ENCODE peak calls at places on chromosomes 3 and 15, in four cellular contexts. W, E, Z and H are unnamed samples.
A peak's percentile ranks its signal among the peaks of the same experiment; 100 is the strongest.

GRCh38 chr15:100893261-100893963 is 13.8 kb downstream of the ALDH1A3 start:
- DNase-seq in E (no peak), W (no peak), Z (no peak), H (no peak)

GRCh38 chr15:82709081-82709420 is 624 bp downstream of the AP3B2 start:
- DNase-seq in Z (no peak), W (no peak), E (no peak), H (no peak)

GRCh38 chr15:80749589-80749988 is 29.6 kb upstream of the CEMIP start:
- DNase-seq in Z (no peak), E (no peak), W (no peak), H (no peak)

GRCh38 chr3:127413871-127414270 is 126.0 kb upstream of the PRR20G start:
- DNase-seq in Z (no peak), W (no peak), E (no peak), H (peak; percentile 24)

GRCh38 chr15:53710906-53711305 is 48.6 kb downstream of the WDR72 start:
- DNase-seq in Z (no peak), E (no peak), W (no peak), H (no peak)

GRCh38 chr15:96595951-96596350 is 265.5 kb downstream of the NR2F2 start:
- DNase-seq in W (no peak), Z (no peak), E (no peak), H (no peak)

GRCh38 chr15:69031013-69032001 is 16.8 kb downstream of the NOX5 start:
- DNase-seq in W (peak; percentile 86), E (peak; percentile 55), Z (peak; percentile 60), H (peak; percentile 62)

GRCh38 chr3:53269888-53270880 is 14.4 kb upstream of the TKT start:
- DNase-seq in W (peak; percentile 93), E (peak; percentile 82), Z (peak; percentile 35), H (peak; percentile 80)

GRCh38 chr3:102200126-102200525 is 234.7 kb upstream of the ZPLD1 start:
- DNase-seq in E (no peak), W (no peak), Z (no peak), H (no peak)

GRCh38 chr3:126782554-126782953 is 78.5 kb downstream of the CHCHD6 start:
- DNase-seq in E (peak; percentile 66), Z (no peak), W (no peak), H (peak; percentile 74)

GRCh38 chr3:64575211-64575844 is 112.5 kb downstream of the ADAMTS9 start:
- DNase-seq in E (no peak), Z (no peak), W (no peak), H (no peak)

GRCh38 chr3:17894434-17895060 is 152.1 kb upstream of the TBC1D5 start:
- DNase-seq in W (no peak), E (peak; percentile 57), Z (peak; percentile 51), H (peak; percentile 77)

GRCh38 chr3:157132936-157133335 is 27.0 kb downstream of the CCNL1 start:
- DNase-seq in Z (no peak), E (no peak), W (no peak), H (no peak)

GRCh38 chr15:75620043-75620775 is 5.3 kb downstream of the SNUPN start:
- DNase-seq in Z (no peak), E (peak; percentile 22), W (no peak), H (no peak)

GRCh38 chr15:59532770-59533379 is 78.7 kb upstream of the GCNT3 start:
- DNase-seq in E (peak; percentile 50), W (no peak), Z (peak; percentile 44), H (no peak)

GRCh38 chr3:183626877-183627594 is 8.4 kb upstream of the KLHL24 start:
- DNase-seq in W (no peak), E (no peak), Z (no peak), H (no peak)

GRCh38 chr3:19866751-19867347 is 67.2 kb downstream of the EFHB start:
- DNase-seq in W (no peak), Z (peak; percentile 58), E (peak; percentile 23), H (no peak)

GRCh38 chr3:132593241-132593949 is 3.7 kb upstream of the ACKR4 start:
- DNase-seq in E (no peak), W (no peak), Z (no peak), H (no peak)

GRCh38 chr3:55721716-55722484 is 234.8 kb upstream of the WNT5A start:
- DNase-seq in E (peak; percentile 32), W (no peak), Z (peak; percentile 31), H (no peak)

GRCh38 chr3:138833908-138834358 is 795 bp downstream of the PIK3CB start:
- DNase-seq in Z (peak; percentile 12), W (no peak), E (no peak), H (no peak)

GRCh38 chr3:70519913-70520659 is 207.6 kb upstream of the MDFIC2 start:
- DNase-seq in W (no peak), Z (no peak), E (no peak), H (no peak)

GRCh38 chr15:90870354-90871096 is 2.1 kb downstream of the FURIN start:
- DNase-seq in Z (no peak), W (no peak), E (no peak), H (peak; percentile 36)

GRCh38 chr3:100426029-100426682 is 24.8 kb downstream of the LNP1 start:
- DNase-seq in E (peak; percentile 33), W (no peak), Z (no peak), H (no peak)

GRCh38 chr3:112499328-112499727 is at the start of gene BTLA:
- DNase-seq in W (no peak), E (no peak), Z (no peak), H (no peak)

GRCh38 chr3:65902304-65902793 is 136.4 kb downstream of the MAGI1 start:
- DNase-seq in W (no peak), Z (peak; percentile 34), E (peak; percentile 53), H (peak; percentile 71)

GRCh38 chr3:111729087-111729846 is 129.8 kb upstream of the PHLDB2 start:
- DNase-seq in W (no peak), Z (no peak), E (no peak), H (peak; percentile 18)

GRCh38 chr15:51879555-51879954 is 50.1 kb downstream of the TMOD3 start:
- DNase-seq in Z (no peak), E (no peak), W (no peak), H (no peak)

GRCh38 chr15:37055481-37055880 is 44.9 kb downstream of the MEIS2 start:
- DNase-seq in E (no peak), Z (no peak), W (no peak), H (no peak)

GRCh38 chr3:173993299-173993698 is 595.8 kb downstream of the NLGN1 start:
- DNase-seq in Z (no peak), W (no peak), E (no peak), H (no peak)

GRCh38 chr3:189908646-189909045 is 212.1 kb downstream of the P3H2 start:
- DNase-seq in Z (no peak), W (no peak), E (no peak), H (no peak)

GRCh38 chr15:92273286-92273685 is 120.4 kb upstream of the ST8SIA2 start:
- DNase-seq in W (no peak), E (no peak), Z (no peak), H (no peak)

GRCh38 chr3:157428957-157429356 is 7.7 kb upstream of the PTX3 start:
- DNase-seq in E (no peak), Z (no peak), W (no peak), H (no peak)

GRCh38 chr15:92519709-92520108 is 126.0 kb downstream of the ST8SIA2 start:
- DNase-seq in E (no peak), Z (no peak), W (no peak), H (no peak)

GRCh38 chr3:147589016-147589415 is 179.9 kb downstream of the ZIC1 start:
- DNase-seq in E (no peak), W (no peak), Z (no peak), H (no peak)

GRCh38 chr15:39582977-39583585 is 2.2 kb downstream of the THBS1 start:
- DNase-seq in W (no peak), E (no peak), Z (no peak), H (no peak)